ENCODE peak calls at places on chromosomes 1 and 21, in six cellular contexts. One of them, this sample, is unnamed.
A peak's percentile ranks its signal among the peaks of the same experiment; 100 is the strongest.

GRCh38 chr1:71494163-71494562 is 413.3 kb upstream of the ZRANB2 start:
- DNase-seq in IMR-90: no peak
- DNase-seq in mesendoderm: no peak
- DNase-seq in mesenchymal stem cell: no peak
- DNase-seq in H9: no peak
- DNase-seq in neuronal stem cell: no peak
- DNase-seq in this sample: no peak

GRCh38 chr1:201531551-201532425 is 7.1 kb upstream of the NAV1 start:
- DNase-seq in H9: no peak
- DNase-seq in neuronal stem cell: no peak
- DNase-seq in mesenchymal stem cell: peak; percentile 58
- DNase-seq in mesendoderm: no peak
- DNase-seq in IMR-90: no peak
- DNase-seq in this sample: no peak

GRCh38 chr1:2575801-2576663 is 10.5 kb upstream of the PRXL2B start:
- DNase-seq in mesenchymal stem cell: no peak
- DNase-seq in mesendoderm: no peak
- DNase-seq in H9: no peak
- DNase-seq in neuronal stem cell: no peak
- DNase-seq in IMR-90: no peak
- DNase-seq in this sample: no peak

GRCh38 chr1:166511754-166512153 is 327.5 kb upstream of the POGK start:
- DNase-seq in mesendoderm: no peak
- DNase-seq in H9: no peak
- DNase-seq in mesenchymal stem cell: no peak
- DNase-seq in neuronal stem cell: no peak
- DNase-seq in IMR-90: no peak
- DNase-seq in this sample: peak; percentile 25

GRCh38 chr21:42513985-42514882 is 582 bp downstream of the SLC37A1 start:
- DNase-seq in H9: peak; percentile 81
- DNase-seq in neuronal stem cell: no peak
- DNase-seq in mesendoderm: peak; percentile 49
- DNase-seq in mesenchymal stem cell: peak; percentile 58
- DNase-seq in IMR-90: no peak
- DNase-seq in this sample: peak; percentile 79

GRCh38 chr1:26826261-26827201 is at the start of gene ZDHHC18:
- DNase-seq in mesendoderm: peak; percentile 55
- DNase-seq in IMR-90: peak; percentile 33
- DNase-seq in neuronal stem cell: peak; percentile 63
- DNase-seq in mesenchymal stem cell: peak; percentile 56
- DNase-seq in H9: peak; percentile 74
- DNase-seq in this sample: peak; percentile 41

GRCh38 chr1:104745875-104746274 is 996.2 kb downstream of the AMY1C start:
- DNase-seq in mesendoderm: no peak
- DNase-seq in neuronal stem cell: no peak
- DNase-seq in IMR-90: no peak
- DNase-seq in H9: no peak
- DNase-seq in mesenchymal stem cell: no peak
- DNase-seq in this sample: no peak

GRCh38 chr1:50208296-50208695 is 99.6 kb downstream of the ELAVL4 start:
- DNase-seq in mesenchymal stem cell: no peak
- DNase-seq in IMR-90: no peak
- DNase-seq in neuronal stem cell: no peak
- DNase-seq in H9: no peak
- DNase-seq in mesendoderm: no peak
- DNase-seq in this sample: no peak

GRCh38 chr1:92990828-92991227 is 29.6 kb upstream of the DIPK1A start:
- DNase-seq in mesenchymal stem cell: no peak
- DNase-seq in mesendoderm: no peak
- DNase-seq in neuronal stem cell: no peak
- DNase-seq in H9: no peak
- DNase-seq in IMR-90: no peak
- DNase-seq in this sample: no peak

GRCh38 chr1:206524739-206525364 is 17.5 kb downstream of the RASSF5 start:
- DNase-seq in H9: no peak
- DNase-seq in mesendoderm: no peak
- DNase-seq in mesenchymal stem cell: no peak
- DNase-seq in neuronal stem cell: no peak
- DNase-seq in IMR-90: no peak
- DNase-seq in this sample: no peak

GRCh38 chr1:196538473-196538872 is 69.8 kb downstream of the KCNT2 start:
- DNase-seq in IMR-90: no peak
- DNase-seq in H9: no peak
- DNase-seq in mesenchymal stem cell: no peak
- DNase-seq in mesendoderm: peak; percentile 65
- DNase-seq in neuronal stem cell: no peak
- DNase-seq in this sample: no peak

GRCh38 chr1:201192478-201192804 is 1.8 kb downstream of the IGFN1 start:
- DNase-seq in neuronal stem cell: no peak
- DNase-seq in mesendoderm: no peak
- DNase-seq in H9: no peak
- DNase-seq in mesenchymal stem cell: no peak
- DNase-seq in IMR-90: no peak
- DNase-seq in this sample: no peak

GRCh38 chr1:63575340-63575826 is 17.8 kb upstream of the PGM1 start:
- DNase-seq in IMR-90: peak; percentile 16
- DNase-seq in mesenchymal stem cell: peak; percentile 45
- DNase-seq in mesendoderm: no peak
- DNase-seq in H9: peak; percentile 41
- DNase-seq in neuronal stem cell: peak; percentile 2
- DNase-seq in this sample: no peak

GRCh38 chr1:180182721-180183311 is 28.1 kb downstream of the QSOX1 start:
- DNase-seq in H9: no peak
- DNase-seq in mesendoderm: no peak
- DNase-seq in neuronal stem cell: no peak
- DNase-seq in mesenchymal stem cell: no peak
- DNase-seq in IMR-90: no peak
- DNase-seq in this sample: no peak

GRCh38 chr21:29481641-29482040 is 182.9 kb downstream of the BACH1 start:
- DNase-seq in mesendoderm: no peak
- DNase-seq in mesenchymal stem cell: peak; percentile 12
- DNase-seq in IMR-90: peak; percentile 73
- DNase-seq in H9: no peak
- DNase-seq in neuronal stem cell: no peak
- DNase-seq in this sample: no peak

GRCh38 chr1:228471762-228472398 is 15.3 kb upstream of the RNF187 start:
- DNase-seq in neuronal stem cell: no peak
- DNase-seq in mesendoderm: peak; percentile 84
- DNase-seq in IMR-90: peak; percentile 44
- DNase-seq in mesenchymal stem cell: peak; percentile 37
- DNase-seq in H9: peak; percentile 61
- DNase-seq in this sample: no peak

GRCh38 chr1:224543453-224543852 is 72.7 kb upstream of the CNIH3 start:
- DNase-seq in IMR-90: no peak
- DNase-seq in H9: no peak
- DNase-seq in neuronal stem cell: no peak
- DNase-seq in mesenchymal stem cell: no peak
- DNase-seq in mesendoderm: no peak
- DNase-seq in this sample: no peak

GRCh38 chr1:107993920-107994319 is 28.9 kb upstream of the VAV3 start:
- DNase-seq in mesenchymal stem cell: no peak
- DNase-seq in neuronal stem cell: no peak
- DNase-seq in H9: no peak
- DNase-seq in IMR-90: no peak
- DNase-seq in mesendoderm: no peak
- DNase-seq in this sample: peak; percentile 75

GRCh38 chr1:218299416-218299815 is 14.3 kb downstream of the RRP15 start:
- DNase-seq in H9: no peak
- DNase-seq in mesendoderm: peak; percentile 54
- DNase-seq in mesenchymal stem cell: peak; percentile 60
- DNase-seq in IMR-90: peak; percentile 77
- DNase-seq in neuronal stem cell: no peak
- DNase-seq in this sample: no peak

GRCh38 chr1:164443836-164444235 is 115.1 kb upstream of the PBX1 start:
- DNase-seq in mesendoderm: no peak
- DNase-seq in neuronal stem cell: no peak
- DNase-seq in IMR-90: no peak
- DNase-seq in H9: no peak
- DNase-seq in mesenchymal stem cell: no peak
- DNase-seq in this sample: no peak

GRCh38 chr21:16388911-16389515 is 659.2 kb downstream of the USP25 start:
- DNase-seq in mesenchymal stem cell: no peak
- DNase-seq in IMR-90: no peak
- DNase-seq in neuronal stem cell: no peak
- DNase-seq in mesendoderm: peak; percentile 80
- DNase-seq in H9: no peak
- DNase-seq in this sample: peak; percentile 83

GRCh38 chr21:38386967-38387366 is 111.3 kb downstream of the ERG start:
- DNase-seq in mesenchymal stem cell: peak; percentile 42
- DNase-seq in IMR-90: no peak
- DNase-seq in H9: no peak
- DNase-seq in mesendoderm: no peak
- DNase-seq in neuronal stem cell: no peak
- DNase-seq in this sample: no peak

GRCh38 chr1:12480748-12481362 is 137.2 kb downstream of the DHRS3 start:
- DNase-seq in mesendoderm: peak; percentile 79
- DNase-seq in neuronal stem cell: no peak
- DNase-seq in IMR-90: peak; percentile 96
- DNase-seq in H9: no peak
- DNase-seq in mesenchymal stem cell: peak; percentile 84
- DNase-seq in this sample: no peak

GRCh38 chr1:205458777-205459566 is 3.1 kb upstream of the BLACAT1 start:
- DNase-seq in IMR-90: peak; percentile 58
- DNase-seq in mesendoderm: peak; percentile 85
- DNase-seq in H9: peak; percentile 76
- DNase-seq in mesenchymal stem cell: peak; percentile 62
- DNase-seq in neuronal stem cell: no peak
- DNase-seq in this sample: peak; percentile 64

GRCh38 chr1:119859647-119860046 is 36.7 kb downstream of the ADAM30 start:
- DNase-seq in neuronal stem cell: no peak
- DNase-seq in mesenchymal stem cell: peak; percentile 79
- DNase-seq in H9: no peak
- DNase-seq in mesendoderm: no peak
- DNase-seq in IMR-90: peak; percentile 89
- DNase-seq in this sample: no peak

GRCh38 chr1:66276229-66276628 is 257.7 kb upstream of the SGIP1 start:
- DNase-seq in mesendoderm: no peak
- DNase-seq in IMR-90: no peak
- DNase-seq in neuronal stem cell: no peak
- DNase-seq in mesenchymal stem cell: no peak
- DNase-seq in H9: no peak
- DNase-seq in this sample: no peak

GRCh38 chr1:19960621-19961020 is 18.8 kb downstream of the PLA2G2A start:
- DNase-seq in mesendoderm: no peak
- DNase-seq in neuronal stem cell: no peak
- DNase-seq in IMR-90: no peak
- DNase-seq in H9: peak; percentile 53
- DNase-seq in mesenchymal stem cell: no peak
- DNase-seq in this sample: no peak

GRCh38 chr1:70142120-70142519 is 63.3 kb downstream of the LRRC40 start:
- DNase-seq in mesendoderm: no peak
- DNase-seq in neuronal stem cell: no peak
- DNase-seq in mesenchymal stem cell: no peak
- DNase-seq in H9: no peak
- DNase-seq in IMR-90: peak; percentile 45
- DNase-seq in this sample: no peak

GRCh38 chr1:202063093-202063492 is 52.7 kb downstream of the ELF3 start:
- DNase-seq in mesendoderm: peak; percentile 87
- DNase-seq in neuronal stem cell: peak; percentile 43
- DNase-seq in IMR-90: peak; percentile 39
- DNase-seq in mesenchymal stem cell: peak; percentile 87
- DNase-seq in H9: peak; percentile 42
- DNase-seq in this sample: no peak

GRCh38 chr21:31236528-31236927 is 107.5 kb downstream of the TIAM1 start:
- DNase-seq in mesenchymal stem cell: no peak
- DNase-seq in neuronal stem cell: no peak
- DNase-seq in IMR-90: no peak
- DNase-seq in mesendoderm: no peak
- DNase-seq in H9: no peak
- DNase-seq in this sample: no peak

GRCh38 chr1:207890136-207890738 is 20.7 kb downstream of the CD34 start:
- DNase-seq in mesendoderm: no peak
- DNase-seq in IMR-90: peak; percentile 67
- DNase-seq in neuronal stem cell: no peak
- DNase-seq in H9: no peak
- DNase-seq in mesenchymal stem cell: peak; percentile 85
- DNase-seq in this sample: no peak

GRCh38 chr1:160659566-160659965 is 12.7 kb upstream of the SLAMF1 start:
- DNase-seq in neuronal stem cell: no peak
- DNase-seq in IMR-90: no peak
- DNase-seq in H9: no peak
- DNase-seq in mesendoderm: no peak
- DNase-seq in mesenchymal stem cell: no peak
- DNase-seq in this sample: no peak
- H3K79me1 ChIP-seq in neuronal stem cell: no peaks in the 10 kb centered on the region
- H3K79me1 ChIP-seq in IMR-90: no peaks in the 10 kb centered on the region
- H3K79me1 ChIP-seq in H9: no peaks in the 10 kb centered on the region
- H3K79me1 ChIP-seq in mesendoderm: no peaks in the 10 kb centered on the region
- H3K79me1 ChIP-seq in mesenchymal stem cell: no peaks in the 10 kb centered on the region
- H3K79me1 ChIP-seq in this sample: peaks cover 6% of the 10 kb centered on the region

GRCh38 chr21:46442938-46443337 is 15.8 kb upstream of the DIP2A start:
- DNase-seq in neuronal stem cell: no peak
- DNase-seq in mesendoderm: no peak
- DNase-seq in IMR-90: no peak
- DNase-seq in H9: no peak
- DNase-seq in mesenchymal stem cell: no peak
- DNase-seq in this sample: no peak
- H3K18ac ChIP-seq in neuronal stem cell: no peak overlapping the region
- H3K18ac ChIP-seq in mesendoderm: no peak overlapping the region
- H3K18ac ChIP-seq in IMR-90: no peak overlapping the region
- H3K18ac ChIP-seq in H9: no peak overlapping the region
- H3K18ac ChIP-seq in mesenchymal stem cell: no peak overlapping the region
- H3K18ac ChIP-seq in this sample: no peak overlapping the region

GRCh38 chr1:78864175-78864574 is 142.4 kb downstream of the ADGRL4 start:
- DNase-seq in mesendoderm: no peak
- DNase-seq in mesenchymal stem cell: no peak
- DNase-seq in neuronal stem cell: no peak
- DNase-seq in H9: no peak
- DNase-seq in IMR-90: no peak
- DNase-seq in this sample: no peak
- H3K79me1 ChIP-seq in mesendoderm: no peaks in the 10 kb centered on the region
- H3K79me1 ChIP-seq in mesenchymal stem cell: no peaks in the 10 kb centered on the region
- H3K79me1 ChIP-seq in neuronal stem cell: no peaks in the 10 kb centered on the region
- H3K79me1 ChIP-seq in H9: no peaks in the 10 kb centered on the region
- H3K79me1 ChIP-seq in IMR-90: no peaks in the 10 kb centered on the region
- H3K79me1 ChIP-seq in this sample: no peaks in the 10 kb centered on the region

GRCh38 chr1:232764458-232765231 is 40.6 kb upstream of the MAP10 start:
- DNase-seq in neuronal stem cell: no peak
- DNase-seq in mesendoderm: no peak
- DNase-seq in H9: no peak
- DNase-seq in mesenchymal stem cell: no peak
- DNase-seq in IMR-90: no peak
- DNase-seq in this sample: no peak
- H3K18ac ChIP-seq in neuronal stem cell: no peak overlapping the region
- H3K18ac ChIP-seq in mesendoderm: no peak overlapping the region
- H3K18ac ChIP-seq in H9: no peak overlapping the region
- H3K18ac ChIP-seq in mesenchymal stem cell: no peak overlapping the region
- H3K18ac ChIP-seq in IMR-90: no peak overlapping the region
- H3K18ac ChIP-seq in this sample: no peak overlapping the region

This sample was measured in trophoblast cell.